ENCODE peak calls at places on chromosomes 7 and 10, in four cellular contexts. B is HepG2, G is fibroblast of lung, Q is IMR-90. I is an unnamed sample. For H3K4me1, the result is how much of the 10 kb centered on the place peaks cover.

GRCh38 chr10:58299580-58299979 is 30.6 kb downstream of the CISD1 start:
- DNase-seq in G (peak), Q (peak), B (peak), I (peak)

GRCh38 chr10:68345621-68346020 is 12.9 kb upstream of the PBLD start:
- DNase-seq in Q (no peak), B (no peak), G (no peak), I (no peak)

GRCh38 chr10:114611617-114612016 is 46.5 kb downstream of the ABLIM1 start:
- DNase-seq in B (no peak), G (no peak), Q (peak), I (no peak)

GRCh38 chr7:155803418-155804376 is 8.6 kb downstream of the SHH start:
- DNase-seq in G (no peak), Q (no peak), B (no peak), I (no peak)

GRCh38 chr7:121529003-121529402 is 132.9 kb upstream of the FAM3C start:
- DNase-seq in Q (no peak), B (no peak), G (no peak), I (no peak)

GRCh38 chr7:17937506-17938115 is 2.7 kb downstream of the SNX13 start:
- DNase-seq in Q (peak), G (no peak), B (no peak), I (no peak)

GRCh38 chr10:35413985-35414861 is 77.9 kb downstream of the CCNY start:
- DNase-seq in Q (peak), B (peak), G (no peak), I (no peak)

GRCh38 chr7:66682350-66683093 is 53.8 kb downstream of the KCTD7 start:
- DNase-seq in B (no peak), G (no peak), Q (peak), I (no peak)

GRCh38 chr10:78953124-78954008 is 115.4 kb upstream of the ZMIZ1 start:
- DNase-seq in B (no peak), G (peak), Q (no peak), I (no peak)

GRCh38 chr7:144404911-144405310 is 1.4 kb upstream of the NOBOX start:
- DNase-seq in G (peak), Q (no peak), B (no peak), I (no peak)

GRCh38 chr10:130792096-130792845 is 519.2 kb downstream of the TCERG1L start:
- DNase-seq in G (no peak), B (no peak), Q (no peak), I (no peak)

GRCh38 chr10:104391150-104391968 is 37.7 kb downstream of the CFAP58 start:
- DNase-seq in B (peak), Q (peak), G (peak), I (no peak)

GRCh38 chr7:27409311-27409710 is 166.7 kb downstream of the EVX1 start:
- DNase-seq in B (no peak), Q (no peak), G (no peak), I (no peak)

GRCh38 chr7:24283559-24283899 is 461 bp upstream of the NPY start:
- DNase-seq in G (peak), Q (no peak), B (no peak), I (no peak)

GRCh38 chr7:48130658-48131108 is 40.6 kb upstream of the ABCA13 start:
- DNase-seq in G (no peak), B (no peak), Q (peak), I (no peak)

GRCh38 chr7:137462074-137462715 is 118.7 kb upstream of the PTN start:
- DNase-seq in Q (peak), G (peak), B (no peak), I (no peak)

GRCh38 chr7:69764071-69764470 is 165.8 kb downstream of the AUTS2 start:
- DNase-seq in B (no peak), G (no peak), Q (no peak), I (no peak)

GRCh38 chr7:101998904-101999236 is 181.4 kb downstream of the CUX1 start:
- DNase-seq in Q (no peak), B (no peak), G (no peak), I (no peak)

GRCh38 chr10:129122846-129123245 is 344.2 kb upstream of the MGMT start:
- DNase-seq in B (no peak), G (no peak), Q (no peak), I (no peak)

GRCh38 chr10:124018886-124019525 is 74.4 kb downstream of the CHST15 start:
- DNase-seq in B (no peak), G (no peak), Q (no peak), I (no peak)

GRCh38 chr7:98116656-98117461 is 10.2 kb downstream of the LMTK2 start:
- DNase-seq in Q (peak), B (peak), G (peak), I (no peak)

GRCh38 chr10:63922714-63923317 is 401.6 kb downstream of the REEP3 start:
- DNase-seq in B (peak), G (no peak), Q (no peak), I (no peak)

GRCh38 chr7:7231005-7231404 is 48.7 kb downstream of the C1GALT1 start:
- DNase-seq in B (no peak), Q (no peak), G (no peak), I (no peak)

GRCh38 chr10:67015225-67015624 is 89.4 kb downstream of the LRRTM3 start:
- DNase-seq in Q (no peak), B (no peak), G (peak), I (no peak)

GRCh38 chr10:33107953-33108352 is 149.9 kb upstream of the ITGB1 start:
- DNase-seq in B (no peak), G (no peak), Q (no peak), I (peak)

GRCh38 chr10:14652067-14652466 is 122.6 kb downstream of the FAM107B start:
- DNase-seq in Q (peak), G (no peak), B (no peak), I (no peak)
- H3K4me1 ChIP-seq in Q (under half), G (under half), B (under half), I (under half)

GRCh38 chr7:22344655-22345054 is 12.3 kb downstream of the RAPGEF5 start:
- DNase-seq in G (no peak), B (no peak), Q (no peak), I (no peak)
- H3K9ac ChIP-seq in G (no peak), B (no peak), Q (no peak), I (no peak)

GRCh38 chr7:80815733-80816132 is 103.1 kb downstream of the SEMA3C start:
- DNase-seq in B (no peak), G (peak), Q (peak), I (no peak)
- H3K27ac ChIP-seq in B (no peak), G (no peak), Q (no peak), I (no peak)

GRCh38 chr10:110881905-110882304 is 10.2 kb downstream of the PDCD4 start:
- DNase-seq in Q (no peak), B (no peak), G (no peak), I (no peak)

GRCh38 chr10:110883924-110884323 is 12.2 kb downstream of the PDCD4 start:
- DNase-seq in Q (peak), B (no peak), G (no peak), I (no peak)

GRCh38 chr10:110876788-110877187 is 5.1 kb downstream of the PDCD4 start:
- DNase-seq in Q (no peak), G (no peak), B (no peak), I (no peak)

GRCh38 chr10:110880012-110880411 is 8.3 kb downstream of the PDCD4 start:
- DNase-seq in G (no peak), B (no peak), Q (no peak), I (no peak)

GRCh38 chr10:110881247-110881646 is 9.5 kb downstream of the PDCD4 start:
- DNase-seq in G (no peak), Q (no peak), B (no peak), I (no peak)
- H3K4me1 ChIP-seq in G (under half), Q (under half), B (under half), I (under half)

I was measured in neuronal stem cell.